ENCODE peak calls at places on chromosomes 2 and 18, in seven cellular contexts. F is CD4-positive, CD25-positive, alpha-beta regulatory T cell; D is stimulated activated naive B cell treated with anti-CD40 and anti-IgM and Interleukin-4, amounts not matched to agents 10 μg/mL and 1 μg/mL and 100 μg/mL, for 72 hours; B is activated CD8-positive, alpha-beta memory T cell treated with anti-CD3 and anti-CD28 coated beads, Interleukin-2, amount 10 ng/mL, durations not matched to agents 7 days and 5 days; Q is central memory CD8-positive, alpha-beta T cell; S is left ventricle myocardium superior; G is IMR-90. V is an unnamed sample.

GRCh38 chr2:11343344-11343625 is 1.2 kb downstream of the ROCK2 start:
- ATAC-seq in F (no peak), D (no peak), B (no peak), Q (peak), S (no peak), G (no peak), V (no peak)

GRCh38 chr2:128503358-128504241 is 184.9 kb upstream of the HS6ST1 start:
- ATAC-seq in F (no peak), D (peak), B (no peak), Q (no peak), S (peak), G (no peak), V (no peak)

GRCh38 chr2:68645523-68645922 is 2.1 kb downstream of the PROKR1 start:
- ATAC-seq in F (no peak), D (peak), B (peak), Q (no peak), S (no peak), G (no peak), V (peak)

GRCh38 chr2:39778233-39778632 is 825 bp downstream of the THUMPD2 start:
- ATAC-seq in F (no peak), D (no peak), B (no peak), Q (no peak), S (peak), G (no peak), V (no peak)

GRCh38 chr2:167787021-167787420 is 460.4 kb downstream of the STK39 start:
- ATAC-seq in F (no peak), D (no peak), B (no peak), Q (no peak), S (no peak), G (no peak), V (no peak)

GRCh38 chr2:58146707-58147106 is 94.4 kb downstream of the FANCL start:
- ATAC-seq in F (no peak), D (no peak), B (no peak), Q (no peak), S (no peak), G (no peak), V (no peak)

GRCh38 chr2:100978582-100979051 is 23.5 kb upstream of the RPL31 start:
- ATAC-seq in F (no peak), D (no peak), B (no peak), Q (no peak), S (no peak), G (peak), V (no peak)

GRCh38 chr2:46351388-46352141 is 54.4 kb downstream of the EPAS1 start:
- ATAC-seq in F (peak), D (peak), B (peak), Q (peak), S (peak), G (no peak), V (peak)

GRCh38 chr18:74796928-74797576 is 199.4 kb downstream of the ZNF407 start:
- ATAC-seq in F (no peak), D (no peak), B (peak), Q (no peak), S (peak), G (peak), V (no peak)

GRCh38 chr2:28736034-28736433 is 15.6 kb upstream of the PPP1CB start:
- ATAC-seq in F (no peak), D (no peak), B (no peak), Q (no peak), S (peak), G (no peak), V (no peak)

GRCh38 chr2:112623913-112624777 is 21.6 kb upstream of the SLC20A1 start:
- ATAC-seq in F (peak), D (peak), B (peak), Q (peak), S (no peak), G (peak), V (peak)

GRCh38 chr2:65435625-65436168 is 3.3 kb upstream of the SPRED2 start:
- ATAC-seq in F (no peak), D (peak), B (peak), Q (no peak), S (peak), G (peak), V (peak)

GRCh38 chr2:78532762-78533399 is 492.6 kb upstream of the REG3G start:
- ATAC-seq in F (no peak), D (no peak), B (no peak), Q (no peak), S (no peak), G (no peak), V (no peak)

GRCh38 chr2:55437515-55438390 is 18.1 kb upstream of the CCDC88A start:
- ATAC-seq in F (no peak), D (no peak), B (no peak), Q (no peak), S (no peak), G (no peak), V (no peak)

GRCh38 chr2:44952806-44953685 is 11.5 kb downstream of the SIX3 start:
- ATAC-seq in F (no peak), D (no peak), B (no peak), Q (no peak), S (no peak), G (no peak), V (no peak)

GRCh38 chr2:174761837-174762236 is 2.4 kb downstream of the CHRNA1 start:
- ATAC-seq in F (no peak), D (no peak), B (no peak), Q (no peak), S (no peak), G (peak), V (no peak)

GRCh38 chr2:47357475-47357874 is 45.5 kb upstream of the MSH2 start:
- ATAC-seq in F (no peak), D (no peak), B (no peak), Q (no peak), S (peak), G (no peak), V (no peak)

GRCh38 chr18:79791141-79791972 is 6.4 kb upstream of the KCNG2 start:
- ATAC-seq in F (no peak), D (peak), B (no peak), Q (peak), S (peak), G (peak), V (peak)

GRCh38 chr2:84964406-84965191 is 6.4 kb upstream of the KCMF1 start:
- ATAC-seq in F (no peak), D (peak), B (no peak), Q (no peak), S (no peak), G (no peak), V (peak)

GRCh38 chr2:38483773-38484501 is 106.9 kb upstream of the ATL2 start:
- ATAC-seq in F (no peak), D (no peak), B (no peak), Q (no peak), S (no peak), G (no peak), V (no peak)

GRCh38 chr2:168233726-168234406 is 13.5 kb downstream of the STK39 start:
- ATAC-seq in F (peak), D (no peak), B (peak), Q (no peak), S (no peak), G (peak), V (no peak)

GRCh38 chr2:183541766-183542165 is 417.5 kb downstream of the NUP35 start:
- ATAC-seq in F (no peak), D (no peak), B (no peak), Q (no peak), S (no peak), G (no peak), V (no peak)

GRCh38 chr2:117980783-117981676 is 32.8 kb downstream of the CCDC93 start:
- ATAC-seq in F (no peak), D (no peak), B (no peak), Q (no peak), S (peak), G (peak), V (no peak)

GRCh38 chr2:85073061-85073460 is 60.1 kb upstream of the TCF7L1 start:
- ATAC-seq in F (no peak), D (no peak), B (no peak), Q (no peak), S (no peak), G (no peak), V (no peak)

GRCh38 chr2:210263841-210264240 is 38.6 kb upstream of the ACADL start:
- ATAC-seq in F (no peak), D (no peak), B (no peak), Q (no peak), S (no peak), G (no peak), V (no peak)

GRCh38 chr18:34611904-34612303 is 98.2 kb upstream of the DTNA start:
- ATAC-seq in F (no peak), D (no peak), B (no peak), Q (no peak), S (peak), G (no peak), V (no peak)

GRCh38 chr2:231332872-231333500 is 62.5 kb upstream of the B3GNT7 start:
- ATAC-seq in F (no peak), D (no peak), B (no peak), Q (no peak), S (no peak), G (peak), V (no peak)

GRCh38 chr18:46211816-46212215 is 107.6 kb downstream of the HAUS1 start:
- ATAC-seq in F (no peak), D (peak), B (peak), Q (peak), S (no peak), G (peak), V (no peak)

GRCh38 chr18:2847341-2848144 is 737 bp downstream of the EMILIN2 start:
- ATAC-seq in F (peak), D (peak), B (peak), Q (peak), S (peak), G (peak), V (peak)

GRCh38 chr2:239830718-239831271 is 194.3 kb downstream of the NDUFA10 start:
- ATAC-seq in F (no peak), D (no peak), B (no peak), Q (no peak), S (no peak), G (no peak), V (no peak)

GRCh38 chr2:237923507-237924163 is 43.2 kb upstream of the UBE2F start:
- ATAC-seq in F (peak), D (peak), B (peak), Q (peak), S (peak), G (peak), V (peak)

GRCh38 chr18:26868968-26869586 is 3.6 kb upstream of the AQP4 start:
- ATAC-seq in F (no peak), D (no peak), B (no peak), Q (no peak), S (no peak), G (no peak), V (no peak)